ENCODE peak calls at places on chromosomes 16 and 17, in five cellular contexts. R is fibroblast of gingiva, Y is GM10248, J is WTC11, V is stromal cell of bone marrow. Z is an unnamed sample.

GRCh38 chr16:58456193-58456592 is 43.8 kb upstream of the NDRG4 start:
- DNase-seq in R (no peak), Y (no peak), J (no peak), V (no peak), Z (no peak)

GRCh38 chr17:43018932-43019331 is 3.3 kb downstream of the VAT1 start:
- DNase-seq in R (peak), Y (no peak), J (no peak), V (no peak), Z (no peak)

GRCh38 chr16:679808-680624 is at the start of gene STUB1:
- DNase-seq in R (peak), Y (peak), J (peak), V (peak), Z (peak)

GRCh38 chr17:30720013-30720471 is 104.5 kb downstream of the CRLF3 start:
- DNase-seq in R (no peak), Y (no peak), J (peak), V (no peak), Z (no peak)

GRCh38 chr17:2624292-2624731 is 30.9 kb downstream of the PAFAH1B1 start:
- DNase-seq in R (no peak), Y (no peak), J (no peak), V (no peak), Z (no peak)

GRCh38 chr17:21282231-21282630 is 2.3 kb upstream of the MAP2K3 start:
- DNase-seq in R (peak), Y (no peak), J (no peak), V (peak), Z (no peak)

GRCh38 chr16:20940864-20941634 is 40.5 kb downstream of the LYRM1 start:
- DNase-seq in R (no peak), Y (no peak), J (no peak), V (no peak), Z (no peak)

GRCh38 chr16:65825191-65825856 is 541.2 kb upstream of the CDH5 start:
- DNase-seq in R (no peak), Y (no peak), J (no peak), V (no peak), Z (no peak)

GRCh38 chr16:69544099-69544498 is 21.7 kb upstream of the NFAT5 start:
- DNase-seq in R (no peak), Y (no peak), J (no peak), V (no peak), Z (no peak)

GRCh38 chr16:25838724-25839186 is 147.0 kb downstream of the HS3ST4 start:
- DNase-seq in R (peak), Y (peak), J (peak), V (peak), Z (no peak)

GRCh38 chr17:78130439-78131101 is at the start of gene TMC8:
- DNase-seq in R (no peak), Y (peak), J (no peak), V (no peak), Z (peak)

GRCh38 chr16:27154573-27155521 is 48.5 kb upstream of the KDM8 start:
- DNase-seq in R (peak), Y (peak), J (peak), V (no peak), Z (peak)

GRCh38 chr16:56041556-56042140 is 149.6 kb upstream of the GNAO1 start:
- DNase-seq in R (no peak), Y (peak), J (peak), V (no peak), Z (peak)

GRCh38 chr17:2179615-2180295 is 123.8 kb downstream of the SMG6 start:
- DNase-seq in R (peak), Y (no peak), J (no peak), V (peak), Z (no peak)

GRCh38 chr17:36743130-36743529 is 141.7 kb downstream of the MRM1 start:
- DNase-seq in R (no peak), Y (no peak), J (no peak), V (no peak), Z (no peak)

GRCh38 chr16:85145188-85145587 is 32.9 kb upstream of the CIBAR2 start:
- DNase-seq in R (no peak), Y (no peak), J (no peak), V (no peak), Z (no peak)

GRCh38 chr16:67149276-67150057 is 1.3 kb downstream of the B3GNT9 start:
- DNase-seq in R (no peak), Y (no peak), J (no peak), V (no peak), Z (no peak)

GRCh38 chr17:30323262-30323894 is 10.5 kb downstream of the TMIGD1 start:
- DNase-seq in R (no peak), Y (no peak), J (no peak), V (no peak), Z (no peak)

Z was measured in stimulated activated CD8-positive, alpha-beta memory T cell treated with anti-CD3 and anti-CD28 coated beads, Interleukin-15, amount 100 ng/mL, for 48 hours.